ENCODE peak calls at places on chromosomes 11 and 22, in seven cellular contexts. C is right atrium auricular region; Z is stimulated activated CD8-positive, alpha-beta memory T cell treated with anti-CD3 and anti-CD28 coated beads, Interleukin-4, amount 100 ng/mL, for 48 hours; E is NCI-H460; D is brain microvascular endothelial cell; M is EL; R is activated CD4-positive, alpha-beta T cell treated with anti-CD3 and anti-CD28 coated beads for 48 hours. T is an unnamed sample.

GRCh38 chr11:31045335-31045734 is 324.2 kb downstream of the DCDC1 start:
- DNase-seq in M (no peak), E (no peak), R (no peak), C (no peak), D (no peak), Z (no peak), T (no peak)

GRCh38 chr22:45688606-45689080 is 17.0 kb downstream of the ATXN10 start:
- DNase-seq in E (no peak), R (no peak), M (peak; percentile 98), Z (no peak), C (no peak), D (peak; percentile 76), T (no peak)

GRCh38 chr11:89660234-89660633 is 49.9 kb upstream of the TRIM77 start:
- DNase-seq in Z (no peak), C (no peak), M (no peak), D (no peak), R (no peak), E (no peak), T (no peak)

GRCh38 chr22:19055801-19056200 is 66.4 kb downstream of the DGCR2 start:
- DNase-seq in M (no peak), R (no peak), E (no peak), D (no peak), C (no peak), Z (no peak), T (no peak)

GRCh38 chr11:1703146-1703545 is 6.2 kb downstream of the KRTAP5-6 start:
- DNase-seq in E (no peak), R (no peak), Z (no peak), C (no peak), M (no peak), D (no peak), T (no peak)

GRCh38 chr11:127890026-127890611 is 697.2 kb downstream of the ETS1 start:
- DNase-seq in C (no peak), M (peak; percentile 76), Z (no peak), E (no peak), R (no peak), D (no peak), T (no peak)

GRCh38 chr11:102269927-102270326 is 47.4 kb upstream of the BIRC3 start:
- DNase-seq in M (peak; percentile 66), D (peak; percentile 48), Z (no peak), R (no peak), C (no peak), E (no peak), T (no peak)

GRCh38 chr11:28858076-28858475 is 749.9 kb downstream of the METTL15 start:
- DNase-seq in E (no peak), R (no peak), Z (no peak), M (peak; percentile 42), D (no peak), C (no peak), T (no peak)

GRCh38 chr22:29096736-29097669 is 24.2 kb downstream of the KREMEN1 start:
- DNase-seq in D (no peak), Z (no peak), M (no peak), E (no peak), R (no peak), C (no peak), T (no peak)

GRCh38 chr11:59802639-59803176 is 7.9 kb downstream of the MRPL16 start:
- DNase-seq in D (peak; percentile 58), E (peak; percentile 40), R (peak; percentile 20), M (peak; percentile 60), C (no peak), Z (peak; percentile 31), T (no peak)

GRCh38 chr22:32079110-32080089 is 36.3 kb downstream of the SLC5A1 start:
- DNase-seq in D (peak; percentile 67), Z (no peak), C (no peak), E (peak; percentile 19), M (peak; percentile 76), R (no peak), T (peak; percentile 37)

GRCh38 chr22:30855677-30856518 is 112.7 kb downstream of the MORC2 start:
- DNase-seq in D (no peak), C (no peak), M (no peak), R (no peak), Z (no peak), E (no peak), T (no peak)

GRCh38 chr22:35991168-35991567 is 37.5 kb downstream of the RBFOX2 start:
- DNase-seq in M (no peak), C (no peak), D (no peak), Z (no peak), R (no peak), E (no peak), T (no peak)

GRCh38 chr11:74288161-74288560 is 23.3 kb downstream of the P4HA3 start:
- DNase-seq in D (peak; percentile 96), R (peak; percentile 36), E (peak; percentile 84), C (no peak), M (peak; percentile 85), Z (no peak), T (no peak)

GRCh38 chr11:44977493-44977984 is 26.9 kb upstream of the TP53I11 start:
- DNase-seq in D (no peak), R (no peak), E (no peak), Z (no peak), M (peak; percentile 33), C (no peak), T (no peak)

GRCh38 chr11:17770048-17770652 is 35.6 kb downstream of the KCNC1 start:
- DNase-seq in E (no peak), M (no peak), C (no peak), Z (peak; percentile 27), R (peak; percentile 24), D (no peak), T (peak; percentile 94)

GRCh38 chr11:134439181-134439580 is 27.1 kb upstream of the B3GAT1 start:
- DNase-seq in C (no peak), E (no peak), Z (no peak), M (no peak), R (no peak), D (no peak), T (no peak)

GRCh38 chr22:17706451-17706900 is 67.8 kb downstream of the BID start:
- DNase-seq in Z (peak; percentile 45), M (peak; percentile 95), E (peak; percentile 79), D (peak; percentile 95), C (no peak), R (peak; percentile 64), T (no peak)

GRCh38 chr11:87453531-87454089 is 415.9 kb downstream of the TMEM135 start:
- DNase-seq in D (no peak), E (no peak), Z (no peak), R (no peak), M (no peak), C (no peak), T (no peak)

GRCh38 chr11:3735827-3736226 is 61.5 kb downstream of the NUP98 start:
- DNase-seq in Z (no peak), C (no peak), M (peak; percentile 45), D (peak; percentile 14), E (no peak), R (no peak), T (no peak)

GRCh38 chr11:92397356-92397755 is 172.7 kb downstream of the FAT3 start:
- DNase-seq in D (no peak), Z (no peak), E (no peak), M (no peak), R (no peak), C (no peak), T (no peak)

GRCh38 chr11:120168960-120169681 is 31.2 kb upstream of the TRIM29 start:
- DNase-seq in D (peak; percentile 42), M (peak; percentile 71), E (peak; percentile 43), Z (peak; percentile 79), C (peak; percentile 67), R (peak; percentile 71), T (no peak)